ENCODE peak calls at places on chromosomes 16 and 17, in nine cellular contexts. M, O, V, C, Q, D, T, K and Y are unnamed samples. For H3K4me1, the result is how much of the 10 kb centered on the place peaks cover.

GRCh38 chr16:50015631-50016030 is 9.4 kb upstream of the CNEP1R1 start:
- DNase-seq in V (no peak), D (no peak), M (no peak), Q (no peak), O (no peak), T (no peak), K (no peak), C (no peak), Y (no peak)

GRCh38 chr16:16960785-16961184 is 510.0 kb downstream of the XYLT1 start:
- DNase-seq in Q (no peak), D (no peak), O (no peak), C (no peak), T (no peak), M (no peak), V (no peak), K (no peak), Y (no peak)

GRCh38 chr17:59074494-59074893 is 32.2 kb downstream of the TRIM37 start:
- DNase-seq in V (no peak), O (no peak), D (no peak), M (peak), Q (no peak), K (no peak), C (no peak), T (no peak), Y (no peak)

GRCh38 chr17:72358465-72358864 is 237.6 kb downstream of the SOX9 start:
- DNase-seq in D (no peak), K (peak), Q (no peak), T (no peak), V (no peak), O (no peak), M (peak), C (no peak), Y (no peak)

GRCh38 chr17:27206447-27206846 is 87.5 kb upstream of the WSB1 start:
- DNase-seq in C (no peak), O (no peak), K (no peak), T (no peak), Q (no peak), V (peak), M (peak), D (no peak), Y (no peak)

GRCh38 chr16:54987081-54987480 is 56.4 kb downstream of the IRX5 start:
- DNase-seq in M (no peak), V (no peak), T (no peak), O (no peak), D (no peak), C (no peak), Q (no peak), K (no peak), Y (no peak)

GRCh38 chr17:29090746-29091395 is 47.9 kb downstream of the PIPOX start:
- DNase-seq in T (no peak), Q (no peak), O (no peak), M (no peak), V (no peak), K (no peak), C (no peak), D (no peak), Y (no peak)

GRCh38 chr17:9279911-9280310 is 258.6 kb downstream of the NTN1 start:
- DNase-seq in T (no peak), M (no peak), C (no peak), O (no peak), D (no peak), Q (no peak), K (no peak), V (no peak), Y (no peak)

GRCh38 chr16:2516391-2517240 is 2.9 kb downstream of the ATP6V0C start:
- DNase-seq in Q (no peak), T (no peak), M (no peak), K (no peak), V (no peak), C (no peak), O (no peak), D (peak), Y (no peak)

GRCh38 chr16:64321066-64321465 is 800.8 kb downstream of the CDH11 start:
- DNase-seq in D (no peak), K (no peak), V (no peak), M (no peak), T (no peak), Q (no peak), O (no peak), C (no peak), Y (no peak)

GRCh38 chr17:28335959-28336871 is 654 bp downstream of the TNFAIP1 start:
- DNase-seq in C (no peak), O (no peak), D (no peak), M (peak), T (peak), K (peak), V (peak), Q (no peak), Y (peak)

GRCh38 chr16:67530013-67530939 is 1.6 kb downstream of the RIPOR1 start:
- DNase-seq in M (no peak), C (no peak), T (peak), Q (peak), D (peak), V (no peak), K (peak), O (no peak), Y (peak)

GRCh38 chr16:70693231-70693671 is 7.4 kb upstream of the MTSS2 start:
- DNase-seq in Q (no peak), K (no peak), M (no peak), O (no peak), C (no peak), D (peak), V (no peak), T (no peak), Y (no peak)

GRCh38 chr16:66543541-66543940 is 6.4 kb downstream of the TK2 start:
- DNase-seq in D (no peak), K (no peak), O (no peak), Q (no peak), C (no peak), M (no peak), V (no peak), T (no peak), Y (no peak)

GRCh38 chr17:61645898-61646297 is 54.9 kb upstream of the NACA2 start:
- DNase-seq in O (no peak), Q (no peak), T (no peak), C (no peak), V (no peak), D (no peak), K (no peak), M (no peak), Y (no peak)

GRCh38 chr16:85946680-85947510 is 47.9 kb downstream of the IRF8 start:
- DNase-seq in K (no peak), O (no peak), Q (no peak), V (no peak), C (no peak), M (no peak), T (no peak), D (no peak), Y (no peak)

GRCh38 chr17:1958134-1958881 is 66.8 kb downstream of the RTN4RL1 start:
- DNase-seq in V (no peak), M (no peak), K (no peak), C (no peak), Q (no peak), O (no peak), T (no peak), D (no peak), Y (no peak)

GRCh38 chr16:57146735-57147134 is 39.1 kb downstream of the PSME3IP1 start:
- DNase-seq in V (no peak), T (no peak), D (no peak), C (no peak), O (no peak), M (peak), Q (no peak), K (no peak), Y (no peak)

GRCh38 chr16:22948603-22949368 is 134.8 kb downstream of the HS3ST2 start:
- DNase-seq in C (no peak), M (peak), Q (peak), D (peak), T (peak), K (peak), V (peak), O (peak), Y (peak)

GRCh38 chr16:77974883-77975282 is 47.5 kb upstream of the CLEC3A start:
- DNase-seq in O (no peak), K (no peak), C (no peak), Q (no peak), D (no peak), V (no peak), M (no peak), T (no peak), Y (no peak)

GRCh38 chr17:2192367-2193028 is 111.1 kb downstream of the SMG6 start:
- DNase-seq in M (peak), V (peak), T (no peak), D (no peak), O (no peak), K (peak), C (peak), Q (no peak), Y (no peak)

GRCh38 chr17:12545877-12546513 is 119.7 kb upstream of the MYOCD start:
- DNase-seq in M (peak), T (no peak), O (peak), D (no peak), C (no peak), V (peak), K (peak), Q (no peak), Y (peak)

GRCh38 chr17:41483531-41483930 is 2.6 kb upstream of the KRT35 start:
- DNase-seq in K (no peak), D (no peak), Q (no peak), T (no peak), V (no peak), O (no peak), M (no peak), C (no peak), Y (no peak)

GRCh38 chr16:16120382-16121184 is 102.7 kb downstream of the ABCC6 start:
- DNase-seq in V (no peak), C (no peak), K (no peak), O (no peak), M (no peak), T (peak), D (peak), Q (no peak), Y (peak)

GRCh38 chr17:8137645-8138342 is 13.9 kb upstream of the HES7 start:
- DNase-seq in C (no peak), M (no peak), V (no peak), D (no peak), Q (no peak), K (no peak), O (no peak), T (no peak), Y (no peak)

GRCh38 chr17:30221346-30221745 is 14.2 kb downstream of the SLC6A4 start:
- DNase-seq in C (no peak), Q (no peak), T (no peak), M (no peak), O (no peak), D (no peak), V (no peak), K (no peak), Y (no peak)

GRCh38 chr17:67386965-67387551 is 10.0 kb downstream of the PITPNC1 start:
- DNase-seq in V (peak), O (no peak), T (peak), K (peak), Q (no peak), D (peak), C (peak), M (peak), Y (peak)

GRCh38 chr17:47414612-47415011 is 90.9 kb downstream of the EFCAB13 start:
- DNase-seq in O (no peak), C (no peak), M (no peak), T (no peak), D (no peak), Q (no peak), V (no peak), K (no peak), Y (no peak)

DNA sequence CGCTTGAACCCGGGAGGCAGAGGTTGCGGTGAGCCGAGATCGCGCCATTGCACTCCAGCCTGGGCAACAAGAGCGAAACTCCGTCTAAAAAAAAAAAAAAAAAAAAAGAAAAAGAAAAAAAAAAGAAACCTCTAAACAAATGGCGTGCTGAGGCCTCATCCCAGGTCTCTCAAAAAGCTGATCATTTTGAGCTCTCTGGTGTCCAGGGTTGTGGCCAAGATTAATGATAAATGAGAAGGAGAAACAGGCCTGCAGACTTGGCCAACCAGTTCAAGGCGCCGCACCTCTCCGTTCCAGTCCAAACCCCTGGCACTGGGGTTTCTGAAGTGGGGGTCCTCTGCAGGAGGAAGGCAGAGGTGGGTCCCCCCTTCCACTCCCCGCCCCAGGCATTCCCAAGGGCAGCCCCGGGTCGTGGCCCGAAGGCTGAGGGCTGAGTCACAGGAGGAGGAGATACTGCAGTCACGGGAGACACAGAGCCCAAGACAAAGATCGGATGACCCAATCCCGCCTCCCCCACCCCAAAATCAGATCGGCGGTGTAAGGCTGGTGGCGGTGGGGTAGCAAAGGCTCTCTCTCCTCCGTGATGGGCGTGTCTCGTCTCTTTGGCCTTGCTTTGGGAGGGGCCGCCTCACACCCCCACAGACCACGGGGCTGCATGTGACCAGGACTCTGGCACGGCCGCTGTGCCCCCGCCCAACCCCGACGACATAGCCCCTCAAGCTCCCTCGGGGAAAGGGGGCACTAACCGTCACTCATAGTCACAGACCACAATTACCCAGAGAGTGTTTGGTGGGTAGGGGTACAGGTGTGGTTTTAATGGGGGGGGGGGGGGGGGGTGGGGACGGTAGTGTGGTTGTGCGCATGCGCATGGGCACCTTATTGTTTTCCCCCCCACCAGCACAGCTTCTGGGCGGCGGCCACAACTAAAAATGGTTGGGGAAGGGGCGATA is 1.1 kb downstream of the VAT1 start:
- DNase-seq in D (peak), T (peak), K (peak), V (no peak), O (no peak), Q (peak), M (peak), C (peak), Y (peak)
- H3K4me3 ChIP-seq in D (peak), T (peak), K (peak), V (no peak), O (peak), Q (peak), M (peak), C (peak), Y (peak)

GRCh38 chr17:78374631-78375274 is 3.7 kb upstream of the PGS1 start:
- DNase-seq in K (no peak), V (no peak), D (peak), O (peak), T (no peak), M (no peak), Q (no peak), C (no peak), Y (no peak)

GRCh38 chr17:78375401-78376079 is 2.9 kb upstream of the PGS1 start:
- DNase-seq in V (no peak), T (no peak), M (peak), Q (peak), D (peak), O (no peak), C (no peak), K (no peak), Y (no peak)

GRCh38 chr17:78369791-78370381 is 8.6 kb upstream of the PGS1 start:
- DNase-seq in O (no peak), D (peak), T (no peak), Q (no peak), M (no peak), C (no peak), K (no peak), V (no peak), Y (no peak)

GRCh38 chr17:78374189-78374588 is 4.3 kb upstream of the PGS1 start:
- DNase-seq in T (no peak), Q (no peak), O (no peak), K (peak), M (no peak), V (no peak), C (no peak), D (no peak), Y (no peak)

DNA sequence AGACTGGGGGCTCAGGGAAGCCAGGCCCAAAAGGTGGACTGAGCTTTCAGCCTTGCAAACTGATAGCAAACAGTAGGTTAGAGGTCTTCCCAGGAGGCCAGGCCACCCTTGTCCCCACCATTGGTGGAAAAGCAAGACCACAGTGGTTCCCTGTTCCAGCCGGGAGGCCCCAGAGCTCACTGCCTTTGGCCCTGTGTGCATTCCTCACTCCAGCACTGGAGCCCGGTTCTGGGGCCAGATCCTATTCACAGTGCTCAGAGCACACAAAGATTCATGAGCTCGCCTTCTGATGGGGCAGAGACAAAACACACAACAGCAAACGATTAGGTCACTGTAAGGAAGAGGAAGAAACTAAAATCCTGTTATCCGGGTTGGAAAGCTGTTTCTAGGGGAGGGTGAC is 5.6 kb upstream of the PGS1 start:
- DNase-seq in M (no peak), Q (no peak), K (no peak), V (no peak), O (no peak), D (peak), C (no peak), T (no peak), Y (no peak)
- H3K4me1 ChIP-seq in M (under half), Q (under half), K (under half), V (under half), O (under half), D (under half), C (under half), T (under half), Y (under half)

DNA sequence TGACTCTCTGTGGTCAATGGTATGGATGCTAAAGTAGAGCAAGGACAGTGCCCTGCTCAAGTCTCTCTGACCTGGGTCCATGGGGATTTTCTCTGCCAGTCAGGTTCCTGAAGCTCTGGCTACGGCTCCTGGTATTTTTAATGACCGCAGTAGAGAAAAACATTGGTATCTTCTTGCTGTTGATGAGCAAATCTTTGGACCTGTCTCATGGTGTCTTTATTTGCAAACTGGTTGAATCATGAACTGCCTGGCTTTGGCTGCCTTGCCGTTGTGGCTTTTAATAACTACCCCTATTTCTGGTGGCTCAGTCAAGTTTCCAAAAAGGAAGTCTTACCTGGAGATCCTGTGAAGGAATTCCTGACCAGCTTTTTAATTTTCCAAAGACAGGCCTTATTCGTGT is 8.7 kb downstream of the FAM234A start:
- DNase-seq in M (no peak), K (no peak), Q (no peak), T (no peak), V (no peak), D (no peak), O (no peak), C (no peak), Y (no peak)
- H3K4me3 ChIP-seq in M (no peak), K (no peak), Q (no peak), T (no peak), V (no peak), D (no peak), O (no peak), C (no peak), Y (no peak)

DNA sequence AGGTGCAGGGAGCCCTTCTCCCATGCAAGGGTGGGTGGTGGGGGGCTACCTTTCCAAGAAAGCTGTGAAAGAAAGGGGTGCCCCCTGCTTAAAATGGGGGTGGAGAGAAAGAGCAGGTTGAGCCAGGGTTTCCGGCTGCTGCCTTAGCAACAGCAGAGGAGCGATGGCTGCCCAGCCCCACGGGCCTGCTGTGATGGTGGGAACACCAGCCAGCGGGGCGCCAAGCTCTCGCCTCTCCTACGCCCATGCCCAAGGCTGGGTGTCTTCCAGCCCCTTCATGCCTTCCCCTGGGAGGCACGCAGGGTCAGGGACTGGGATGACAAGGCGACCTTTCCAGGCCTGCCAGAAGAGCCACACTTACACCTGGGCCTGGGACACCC is 3.0 kb downstream of the FMNL1 start:
- DNase-seq in K (no peak), C (peak), T (no peak), O (no peak), D (no peak), V (peak), M (no peak), Q (no peak), Y (peak)
- H3K4me1 ChIP-seq in K (under half), C (half or more), T (under half), O (under half), D (half or more), V (half or more), M (half or more), Q (under half), Y (under half)

DNA sequence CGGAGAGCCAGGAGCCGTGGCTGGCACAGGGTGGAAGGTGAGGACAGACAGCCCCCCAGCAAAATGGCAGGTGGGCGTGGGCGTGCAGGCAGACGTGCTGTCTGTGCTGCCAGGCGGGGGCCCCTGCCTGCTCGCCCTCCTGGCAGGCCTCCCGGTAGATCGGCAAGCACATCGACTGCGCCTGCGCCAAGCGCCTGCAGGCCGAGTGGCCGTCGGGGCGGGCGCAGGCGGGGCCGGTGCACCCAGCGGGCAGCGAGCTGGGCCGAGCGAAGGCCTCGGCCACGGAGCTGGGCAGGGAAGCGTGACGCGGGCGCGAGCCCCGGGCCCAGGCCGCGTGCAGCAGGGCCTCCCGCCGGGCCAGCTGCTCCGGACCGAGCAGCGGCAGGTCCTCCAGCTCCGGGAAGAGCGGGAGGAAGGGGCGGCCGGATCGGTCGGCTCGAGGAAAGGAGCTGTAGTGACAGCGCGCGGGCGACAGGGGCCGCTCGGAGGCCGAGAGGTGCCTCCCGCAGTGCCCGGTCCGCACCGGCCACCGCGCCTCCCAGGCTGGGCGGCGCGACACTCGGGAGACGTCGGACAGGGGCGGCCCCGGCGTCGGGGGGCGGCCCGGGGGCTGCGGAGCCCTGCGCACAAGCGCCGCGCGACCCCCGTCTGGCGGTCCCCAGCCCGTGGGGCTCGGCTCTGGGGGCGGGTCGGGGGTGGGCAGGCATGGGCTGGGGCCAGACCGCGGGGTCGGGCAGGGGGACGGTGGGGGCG is 16.9 kb downstream of the GRIN2C start:
- DNase-seq in T (peak), Q (no peak), K (peak), V (no peak), O (no peak), M (peak), D (peak), C (no peak), Y (peak)
- H3K4me3 ChIP-seq in T (peak), Q (peak), K (peak), V (no peak), O (peak), M (peak), D (peak), C (no peak), Y (no peak)

GRCh38 chr16:27234603-27235002 is 31.3 kb downstream of the KDM8 start:
- DNase-seq in K (no peak), Q (no peak), V (no peak), D (no peak), T (no peak), C (no peak), M (no peak), O (no peak), Y (no peak)
- H3K4me1 ChIP-seq in K (under half), Q (under half), V (half or more), D (under half), T (under half), C (half or more), M (under half), O (under half), Y (half or more)

GRCh38 chr16:30523768-30524574 is 2.4 kb downstream of the ZNF768 start:
- DNase-seq in C (no peak), D (peak), Q (no peak), K (no peak), V (no peak), T (no peak), M (no peak), O (no peak), Y (no peak)
- H3K4me3 ChIP-seq in C (no peak), D (peak), Q (no peak), K (no peak), V (no peak), T (no peak), M (no peak), O (no peak), Y (no peak)

GRCh38 chr17:36931096-36931696 is 6.1 kb upstream of the LHX1 start:
- DNase-seq in T (no peak), M (no peak), Q (no peak), V (no peak), D (no peak), K (no peak), O (no peak), C (no peak), Y (no peak)
- H3K4me1 ChIP-seq in T (under half), M (under half), Q (under half), V (half or more), D (half or more), K (under half), O (under half), C (under half), Y (under half)